ENCODE peak calls at places on chromosome 17, in seven cellular contexts. H is GM19239, A is mucosa of descending colon, W is lower lobe of right lung, C is tibial artery, Y is dermis microvascular lymphatic vessel endothelial cell, K is endothelial cell. P is an unnamed sample.

GRCh38 chr17:83086907-83087787 is 7.7 kb downstream of the METRNL start:
- DNase-seq in C (no peak), K (no peak), A (no peak), H (no peak), Y (no peak), W (no peak), P (no peak)

GRCh38 chr17:9644910-9645751 is at the start of gene USP43:
- DNase-seq in Y (no peak), W (peak), K (peak), H (peak), A (peak), C (no peak), P (no peak)

GRCh38 chr17:35051183-35051578 is 12.3 kb downstream of the RFFL start:
- DNase-seq in Y (peak), C (no peak), W (no peak), H (peak), K (no peak), A (no peak), P (no peak)

GRCh38 chr17:81002409-81003361 is 11.0 kb downstream of the CHMP6 start:
- DNase-seq in C (no peak), W (peak), K (no peak), A (peak), Y (peak), H (no peak), P (no peak)

GRCh38 chr17:7111784-7112526 is 2.7 kb downstream of the ASGR2 start:
- DNase-seq in Y (no peak), C (no peak), K (no peak), A (no peak), H (no peak), W (no peak), P (no peak)

GRCh38 chr17:19676901-19677300 is 28.4 kb downstream of the ALDH3A2 start:
- DNase-seq in C (no peak), W (peak), Y (no peak), H (no peak), A (no peak), K (no peak), P (no peak)

GRCh38 chr17:77382356-77382911 is 241.7 kb downstream of the SEC14L1 start:
- DNase-seq in H (no peak), W (no peak), Y (no peak), C (no peak), A (no peak), K (no peak), P (no peak)

GRCh38 chr17:17297217-17297616 is 6.0 kb upstream of the NT5M start:
- DNase-seq in W (no peak), K (no peak), Y (no peak), H (no peak), A (no peak), C (no peak), P (no peak)

GRCh38 chr17:28206292-28206691 is 112.7 kb upstream of the TMEM97 start:
- DNase-seq in Y (no peak), K (no peak), C (no peak), W (no peak), H (no peak), A (no peak), P (no peak)

GRCh38 chr17:51097708-51098446 is 22.8 kb downstream of the SPAG9 start:
- DNase-seq in W (no peak), K (no peak), Y (no peak), A (no peak), C (no peak), H (no peak), P (no peak)

GRCh38 chr17:45784293-45784582 is at the start of gene CRHR1:
- DNase-seq in Y (no peak), H (no peak), K (peak), W (no peak), C (no peak), A (no peak), P (no peak)

P was measured in CD4-positive, alpha-beta T cell.